ENCODE peak calls at places on chromosomes 12 and 14, in four cellular contexts. G is Right ventricle myocardium superior, C is germinal center, P is nucleus accumbens. N is an unnamed sample.

GRCh38 chr12:71876400-71876799 is 36.8 kb downstream of the TBC1D15 start:
- DNase-seq in P (no peak), G (no peak), C (no peak), N (no peak)

GRCh38 chr12:71538807-71539206 is 99.2 kb downstream of the LGR5 start:
- DNase-seq in C (no peak), G (no peak), P (no peak), N (no peak)

GRCh38 chr14:96514694-96515093 is 12.5 kb downstream of the PAPOLA start:
- DNase-seq in G (no peak), P (no peak), C (no peak), N (no peak)

GRCh38 chr12:12717586-12718381 is 616 bp downstream of the CDKN1B start:
- DNase-seq in C (peak), P (no peak), G (peak), N (peak)

GRCh38 chr12:100473716-100474150 is at the start of gene NR1H4:
- DNase-seq in P (no peak), G (no peak), C (no peak), N (no peak)

GRCh38 chr12:89016970-89017778 is 335.1 kb downstream of the DUSP6 start:
- DNase-seq in P (peak), G (no peak), C (peak), N (peak)

GRCh38 chr12:70106347-70106746 is 136.9 kb upstream of the CNOT2 start:
- DNase-seq in P (no peak), G (no peak), C (no peak), N (no peak)

GRCh38 chr14:43532825-43533416 is 974.2 kb downstream of the FSCB start:
- DNase-seq in G (no peak), P (no peak), C (no peak), N (no peak)

GRCh38 chr14:53956427-53957201 is at the start of gene BMP4:
- DNase-seq in G (peak), C (peak), P (no peak), N (peak)

GRCh38 chr12:62848418-62848817 is 86.5 kb downstream of the PPM1H start:
- DNase-seq in C (no peak), G (no peak), P (no peak), N (no peak)

GRCh38 chr12:130873825-130874224 is 2.0 kb downstream of the RAN start:
- DNase-seq in C (no peak), G (no peak), P (no peak), N (no peak)

GRCh38 chr14:100287202-100287997 is 18.8 kb downstream of the SLC25A29 start:
- DNase-seq in G (no peak), P (no peak), C (no peak), N (no peak)

GRCh38 chr12:65501093-65501621 is 222.7 kb downstream of the MSRB3 start:
- DNase-seq in C (no peak), G (peak), P (peak), N (peak)

GRCh38 chr12:115709410-115710065 is 568.0 kb downstream of the MED13L start:
- DNase-seq in G (peak), C (no peak), P (no peak), N (peak)

GRCh38 chr12:120412421-120412820 is 25.5 kb upstream of the COX6A1 start:
- DNase-seq in P (no peak), G (no peak), C (no peak), N (no peak)

GRCh38 chr12:113907446-113908180 is 58.5 kb downstream of the RBM19 start:
- DNase-seq in G (no peak), P (no peak), C (no peak), N (no peak)

GRCh38 chr14:106790189-106791036 is 1264.0 kb downstream of the TMEM121 start:
- DNase-seq in P (no peak), C (peak), G (peak), N (peak)

GRCh38 chr14:21902561-21903199 is 229.1 kb upstream of the OR4E1 start:
- DNase-seq in P (no peak), G (no peak), C (no peak), N (no peak)

GRCh38 chr12:68733661-68734071 is 12.3 kb upstream of the SLC35E3 start:
- DNase-seq in C (no peak), G (no peak), P (no peak), N (no peak)

GRCh38 chr14:78254911-78255431 is 84.8 kb downstream of the NRXN3 start:
- DNase-seq in C (no peak), P (no peak), G (no peak), N (no peak)

GRCh38 chr12:110245278-110245868 is 35.7 kb upstream of the ATP2A2 start:
- DNase-seq in P (no peak), C (peak), G (peak), N (peak)

GRCh38 chr14:76776306-76777251 is 15.3 kb downstream of the VASH1 start:
- DNase-seq in G (no peak), P (no peak), C (no peak), N (no peak)

GRCh38 chr12:104353012-104353981 is 49.8 kb downstream of the EID3 start:
- DNase-seq in P (no peak), C (peak), G (no peak), N (no peak)

GRCh38 chr12:26769611-26770010 is 63.4 kb downstream of the ITPR2 start:
- DNase-seq in G (no peak), C (no peak), P (no peak), N (no peak)

GRCh38 chr12:109147954-109148353 is 31.6 kb downstream of the ACACB start:
- DNase-seq in G (no peak), P (no peak), C (no peak), N (no peak)

N was measured in left ventricle myocardium inferior.